ENCODE peak calls at places on chromosomes 11 and 22, in five cellular contexts. C is trophoblast cell, F is neuronal stem cell, M is H9, L is H1. I is an unnamed sample.

GRCh38 chr11:86548278-86548917 is 124.0 kb downstream of the ME3 start:
- DNase-seq in C (no peak), F (no peak), M (no peak), L (no peak), I (peak; percentile 28)

GRCh38 chr11:26675233-26675928 is 46.5 kb downstream of the SLC5A12 start:
- DNase-seq in C (no peak), F (no peak), M (no peak), L (no peak), I (no peak)

GRCh38 chr11:1508491-1508891 is 21.9 kb upstream of the MOB2 start:
- DNase-seq in C (no peak), F (no peak), M (no peak), L (no peak), I (no peak)

GRCh38 chr11:73956876-73957653 is 6.2 kb downstream of the DNAJB13 start:
- DNase-seq in C (no peak), F (no peak), M (no peak), L (no peak), I (no peak)

GRCh38 chr11:62077136-62077535 is 46.7 kb upstream of the INCENP start:
- DNase-seq in C (peak; percentile 60), F (no peak), M (no peak), L (no peak), I (peak; percentile 15)

GRCh38 chr22:45262931-45263789 is 21.6 kb upstream of the UPK3A start:
- DNase-seq in C (peak; percentile 73), F (no peak), M (no peak), L (no peak), I (no peak)

GRCh38 chr11:61141601-61142028 is 19.6 kb downstream of the VPS37C start:
- DNase-seq in C (no peak), F (no peak), M (no peak), L (no peak), I (no peak)

GRCh38 chr11:43549624-43550023 is 130.9 kb upstream of the HSD17B12 start:
- DNase-seq in C (no peak), F (no peak), M (no peak), L (no peak), I (no peak)

GRCh38 chr11:106624377-106624776 is 393.9 kb downstream of the GUCY1A2 start:
- DNase-seq in C (no peak), F (no peak), M (no peak), L (no peak), I (no peak)

GRCh38 chr11:107757661-107758060 is 45.8 kb upstream of the SLN start:
- DNase-seq in C (no peak), F (no peak), M (no peak), L (no peak), I (no peak)

GRCh38 chr11:96459751-96460150 is 69.9 kb downstream of the JRKL start:
- DNase-seq in C (no peak), F (no peak), M (no peak), L (no peak), I (no peak)

GRCh38 chr11:96464695-96465307 is 75.0 kb downstream of the JRKL start:
- DNase-seq in C (no peak), F (peak; percentile 59), M (no peak), L (no peak), I (peak; percentile 76)

GRCh38 chr11:96470521-96470920 is 80.7 kb downstream of the JRKL start:
- DNase-seq in C (no peak), F (no peak), M (no peak), L (no peak), I (no peak)

GRCh38 chr11:96466607-96467006 is 76.8 kb downstream of the JRKL start:
- DNase-seq in C (no peak), F (no peak), M (no peak), L (no peak), I (no peak)

DNA sequence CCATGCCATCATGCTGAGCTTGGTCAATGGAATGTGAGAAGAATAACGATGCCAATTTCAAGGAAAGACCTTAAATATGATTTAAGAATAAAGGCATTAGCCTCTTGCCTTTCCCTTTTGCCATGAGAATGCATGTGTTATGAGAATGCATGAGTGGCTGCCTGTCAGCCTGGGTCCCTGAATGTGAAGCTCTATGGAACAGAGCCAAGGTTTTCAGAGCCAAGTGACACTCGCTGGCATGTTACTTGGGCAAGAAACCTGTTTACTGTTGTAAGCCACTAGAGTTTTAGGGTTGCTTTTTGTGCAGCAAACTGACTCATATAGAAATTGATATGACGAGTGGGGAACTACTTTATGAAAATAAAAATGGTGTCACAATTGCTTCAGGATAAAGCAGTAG is 75.7 kb downstream of the JRKL start:
- DNase-seq in C (no peak), F (no peak), M (no peak), L (no peak), I (no peak)
- H2BK12ac ChIP-seq in C (no peak overlapping the region), F (no peak overlapping the region), M (no peak overlapping the region), L (no peak overlapping the region), I (no peak overlapping the region)

DNA sequence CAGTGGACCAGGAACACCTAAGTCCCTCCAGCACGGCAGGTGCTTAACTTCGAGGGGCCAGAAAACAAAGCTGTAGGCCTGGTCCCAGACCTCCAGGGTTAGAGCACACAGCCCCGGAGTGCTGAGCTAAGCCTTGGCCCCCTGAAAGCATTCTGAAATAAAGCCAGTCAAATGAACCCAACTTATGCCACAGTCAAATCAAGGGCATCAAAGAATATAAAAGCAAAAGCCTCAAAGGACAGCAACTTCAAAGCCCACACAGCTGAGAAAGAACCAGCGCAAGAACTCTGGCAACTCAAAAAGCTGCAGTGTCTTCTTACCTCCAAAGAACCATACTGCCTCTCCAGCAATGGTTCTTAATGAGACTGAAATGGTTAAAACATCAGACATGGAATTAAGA is 39.1 kb downstream of the TMEM123 start:
- DNase-seq in C (no peak), F (no peak), M (no peak), L (no peak), I (no peak)
- H2BK12ac ChIP-seq in C (no peak overlapping the region), F (no peak overlapping the region), M (no peak overlapping the region), L (no peak overlapping the region), I (no peak overlapping the region)

DNA sequence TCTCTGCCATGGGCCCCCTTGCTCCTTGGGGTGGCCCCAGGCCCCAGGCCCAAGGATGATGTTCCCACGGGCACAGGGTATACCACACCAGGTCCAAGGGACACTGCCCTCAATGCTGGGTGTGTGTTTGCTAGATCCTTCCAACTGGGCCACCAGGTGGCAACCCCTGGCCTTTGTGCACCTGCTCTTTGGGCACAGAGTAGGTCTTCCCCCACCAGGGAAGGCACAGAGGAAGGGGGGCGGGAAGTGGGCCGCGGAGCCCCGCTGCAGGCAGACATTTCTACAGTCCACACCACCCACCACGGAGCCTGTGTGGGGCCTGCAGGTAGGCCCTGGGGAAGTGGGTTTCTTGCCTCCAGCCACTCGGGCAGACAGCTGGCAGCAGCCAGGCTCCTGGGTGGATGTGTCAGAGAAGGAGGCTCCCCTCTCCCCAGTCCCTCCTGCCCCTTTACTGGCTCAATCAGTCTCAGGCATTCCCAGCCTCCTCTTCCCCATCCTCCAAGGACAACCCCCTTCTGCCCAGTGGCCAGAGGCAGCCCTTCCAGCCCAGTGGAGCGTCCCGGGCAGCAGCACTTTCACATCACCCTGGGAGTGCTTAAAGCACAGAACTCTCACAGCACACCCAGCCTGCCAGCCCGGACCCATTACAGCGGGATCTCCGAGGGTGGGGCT is 21.6 kb downstream of the MAFF start:
- DNase-seq in C (no peak), F (no peak), M (no peak), L (no peak), I (no peak)
- H2BK12ac ChIP-seq in C (no peak overlapping the region), F (peak overlapping the region; percentile 30), M (no peak overlapping the region), L (no peak overlapping the region), I (no peak overlapping the region)

GRCh38 chr11:14374922-14375630 is 16.1 kb upstream of the RRAS2 start:
- DNase-seq in C (no peak), F (no peak), M (peak; percentile 55), L (no peak), I (no peak)

GRCh38 chr11:14378171-14378570 is 19.2 kb upstream of the RRAS2 start:
- DNase-seq in C (no peak), F (no peak), M (no peak), L (no peak), I (no peak)

GRCh38 chr11:14380125-14380936 is 21.3 kb upstream of the RRAS2 start:
- DNase-seq in C (no peak), F (no peak), M (no peak), L (no peak), I (no peak)

GRCh38 chr11:14373941-14374646 is 15.1 kb upstream of the RRAS2 start:
- DNase-seq in C (peak; percentile 83), F (no peak), M (no peak), L (no peak), I (no peak)

GRCh38 chr11:14376920-14377319 is 17.9 kb upstream of the RRAS2 start:
- DNase-seq in C (peak; percentile 28), F (no peak), M (no peak), L (no peak), I (no peak)
- H2BK12ac ChIP-seq in C (no peak overlapping the region), F (no peak overlapping the region), M (no peak overlapping the region), L (no peak overlapping the region), I (no peak overlapping the region)

GRCh38 chr11:72583616-72584292 is 90.5 kb downstream of the PDE2A start:
- DNase-seq in C (no peak), F (no peak), M (no peak), L (no peak), I (no peak)

GRCh38 chr11:72584293-72584921 is 89.8 kb downstream of the PDE2A start:
- DNase-seq in C (no peak), F (no peak), M (peak; percentile 86), L (no peak), I (no peak)

GRCh38 chr11:72586591-72587090 is 87.6 kb downstream of the PDE2A start:
- DNase-seq in C (no peak), F (no peak), M (no peak), L (no peak), I (no peak)

GRCh38 chr11:72585762-72586590 is 88.2 kb downstream of the PDE2A start:
- DNase-seq in C (peak; percentile 66), F (peak; percentile 66), M (peak; percentile 85), L (no peak), I (peak; percentile 52)

DNA sequence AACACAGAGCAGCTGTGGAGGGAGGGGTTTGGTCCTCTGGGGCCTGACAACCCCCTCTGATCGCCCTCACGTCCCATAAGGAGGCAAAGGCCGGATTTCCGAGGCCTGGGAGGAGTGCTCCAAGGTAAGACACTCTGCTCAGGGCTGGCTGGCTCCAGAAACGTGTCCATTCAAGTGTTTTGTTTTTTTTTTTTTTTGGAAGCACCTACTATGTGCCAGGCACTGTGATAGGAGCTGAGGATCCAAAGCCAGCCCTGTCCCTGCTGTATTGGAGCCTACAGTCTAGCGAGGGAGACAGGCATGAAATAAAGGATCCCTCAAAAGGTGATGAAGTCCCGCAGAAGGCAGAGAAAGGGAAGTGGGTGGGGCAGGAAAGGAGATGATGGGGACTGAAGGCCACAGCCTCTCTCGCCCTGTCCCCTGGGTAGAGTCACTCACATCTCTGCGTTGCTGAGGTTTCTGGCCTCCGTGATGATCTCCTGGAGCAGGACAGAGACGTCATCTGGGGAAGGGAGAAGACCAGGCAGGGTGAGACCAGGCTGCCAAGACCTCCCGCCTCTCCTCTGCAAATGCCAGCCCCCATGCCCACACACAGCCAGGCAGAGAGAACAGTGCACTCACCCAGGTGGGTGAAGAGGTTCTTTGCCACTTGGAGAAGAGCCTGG is 89.2 kb downstream of the PDE2A start:
- DNase-seq in C (no peak), F (no peak), M (no peak), L (no peak), I (no peak)
- H2BK12ac ChIP-seq in C (no peak overlapping the region), F (no peak overlapping the region), M (no peak overlapping the region), L (peak overlapping the region; percentile 84), I (no peak overlapping the region)

DNA sequence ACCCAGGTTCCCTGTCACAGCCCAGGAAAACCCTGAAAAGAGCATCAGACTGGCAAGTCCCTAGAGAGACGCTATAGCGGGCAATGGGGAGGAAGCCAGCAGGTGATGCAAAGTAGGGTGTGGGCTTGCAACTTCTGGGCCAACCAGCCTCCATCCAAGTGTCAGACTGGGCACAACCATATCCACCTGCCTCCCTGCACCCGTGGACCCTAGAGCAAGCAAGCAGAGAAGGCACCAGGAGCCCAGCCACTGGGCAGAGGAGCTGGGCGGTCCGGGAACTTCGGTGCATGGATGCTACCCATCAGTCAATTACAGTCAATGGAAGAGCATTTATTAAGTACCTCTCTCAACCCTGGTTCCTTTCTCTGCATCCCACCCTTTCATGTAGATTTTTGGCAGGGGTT is 2.8 kb downstream of the NECTIN1 start:
- DNase-seq in C (no peak), F (no peak), M (no peak), L (no peak), I (no peak)
- H2BK12ac ChIP-seq in C (no peak overlapping the region), F (peak overlapping the region; percentile 84), M (no peak overlapping the region), L (peak overlapping the region; percentile 62), I (no peak overlapping the region)